ENCODE peak calls at places on chromosomes 11 and 22, in nine cellular contexts. J is SK-N-SH, W is K562, D is endothelial cell of umbilical vein, V is GM23338, Y is Panc1, G is HCT116, C is suprapubic skin, U is stomach. K is an unnamed sample.

GRCh38 chr22:31295413-31295812 is 3.1 kb upstream of the PIK3IP1 start:
- DNase-seq in D (no peak), U (no peak), C (no peak), V (no peak), G (no peak), J (no peak), Y (no peak), W (no peak), K (no peak)

GRCh38 chr22:29266564-29267461 is 968 bp downstream of the RHBDD3 start:
- DNase-seq in V (peak), U (no peak), C (no peak), J (peak), Y (no peak), W (no peak), G (no peak), D (peak), K (no peak)

GRCh38 chr11:120431633-120432032 is 79.9 kb upstream of the GRIK4 start:
- DNase-seq in C (no peak), J (peak), G (peak), V (peak), D (no peak), W (peak), Y (peak), U (no peak), K (no peak)

GRCh38 chr11:87394924-87395323 is 357.2 kb downstream of the TMEM135 start:
- DNase-seq in V (no peak), Y (no peak), U (no peak), J (no peak), D (no peak), G (no peak), W (no peak), C (no peak), K (no peak)

GRCh38 chr22:29719894-29720645 is at the start of gene CABP7:
- DNase-seq in J (peak), W (peak), G (no peak), V (peak), D (no peak), U (no peak), Y (no peak), C (no peak), K (no peak)

GRCh38 chr11:114209904-114210303 is 86.3 kb upstream of the NNMT start:
- DNase-seq in G (no peak), D (no peak), V (no peak), Y (no peak), C (no peak), W (no peak), U (no peak), J (no peak), K (no peak)

GRCh38 chr11:46381046-46381835 is at the start of gene MDK:
- DNase-seq in J (peak), Y (no peak), G (no peak), C (peak), U (peak), D (peak), V (peak), W (peak), K (no peak)

GRCh38 chr11:86931965-86932332 is 23.2 kb downstream of the FZD4 start:
- DNase-seq in U (no peak), C (no peak), G (no peak), Y (no peak), W (peak), D (peak), V (no peak), J (no peak), K (no peak)

GRCh38 chr11:84866922-84867321 is 760.2 kb downstream of the DLG2 start:
- DNase-seq in W (no peak), U (no peak), G (no peak), V (no peak), D (no peak), J (no peak), C (no peak), Y (no peak), K (peak)

GRCh38 chr11:34585304-34585869 is 35.5 kb upstream of the EHF start:
- DNase-seq in Y (no peak), V (no peak), G (no peak), W (no peak), D (no peak), U (no peak), J (no peak), C (no peak), K (no peak)

GRCh38 chr11:66912963-66913362 is 45.2 kb downstream of the PC start:
- DNase-seq in Y (no peak), C (no peak), W (no peak), G (no peak), V (no peak), U (no peak), J (no peak), D (no peak), K (no peak)

GRCh38 chr22:46763051-46763705 is 728 bp downstream of the TBC1D22A start:
- DNase-seq in G (no peak), Y (no peak), D (peak), C (peak), V (peak), W (peak), U (no peak), J (peak), K (no peak)

GRCh38 chr11:107683807-107684206 is 28.0 kb downstream of the SLN start:
- DNase-seq in Y (no peak), G (peak), W (peak), C (no peak), J (peak), V (peak), D (no peak), U (no peak), K (no peak)

GRCh38 chr11:109432105-109432504 is 10.1 kb downstream of the C11orf87 start:
- DNase-seq in G (no peak), V (no peak), W (no peak), C (no peak), U (no peak), Y (no peak), J (no peak), D (no peak), K (no peak)

GRCh38 chr11:2209370-2209801 is 37.8 kb upstream of the TH start:
- DNase-seq in J (peak), C (peak), Y (no peak), W (no peak), V (no peak), D (no peak), U (no peak), G (no peak), K (no peak)

GRCh38 chr11:3159296-3160190 is 5.6 kb downstream of the OSBPL5 start:
- DNase-seq in D (no peak), G (no peak), U (peak), V (no peak), J (no peak), W (no peak), C (peak), Y (no peak), K (peak)

GRCh38 chr11:86218125-86219081 is 26.1 kb upstream of the EED start:
- DNase-seq in W (peak), G (peak), D (peak), C (no peak), J (peak), Y (peak), V (peak), U (peak), K (peak)

GRCh38 chr11:62591448-62592215 is at the start of gene TUT1:
- DNase-seq in G (peak), U (peak), C (peak), Y (peak), D (peak), V (peak), W (peak), J (peak), K (peak)
- TF ChIP-seq CTCF in G (no peak), U (no peak), C (no peak), Y (no peak), D (no peak), V (no peak), W (peak), J (no peak), K (peak)

GRCh38 chr11:123454796-123455195 is 24.7 kb downstream of the GRAMD1B start:
- DNase-seq in D (no peak), C (no peak), G (no peak), U (no peak), Y (no peak), J (no peak), V (no peak), W (no peak), K (no peak)

GRCh38 chr11:123454060-123454651 is 24.1 kb downstream of the GRAMD1B start:
- DNase-seq in U (no peak), J (no peak), V (no peak), C (no peak), Y (no peak), D (peak), W (no peak), G (peak), K (no peak)

GRCh38 chr11:123451183-123451907 is 21.3 kb downstream of the GRAMD1B start:
- DNase-seq in V (no peak), Y (no peak), J (no peak), C (no peak), W (no peak), U (no peak), D (no peak), G (no peak), K (no peak)

GRCh38 chr11:123450593-123450992 is 20.5 kb downstream of the GRAMD1B start:
- DNase-seq in J (no peak), U (no peak), C (no peak), Y (no peak), W (no peak), D (no peak), V (no peak), G (no peak), K (no peak)

GRCh38 chr11:123452799-123453198 is 22.7 kb downstream of the GRAMD1B start:
- DNase-seq in C (no peak), W (no peak), J (no peak), U (no peak), D (no peak), G (no peak), Y (no peak), V (no peak), K (no peak)
- TF ChIP-seq POLR2AphosphoS5 in C (no peak), W (no peak), J (no peak), U (no peak), D (no peak), G (no peak), Y (no peak), V (no peak), K (no peak)

DNA sequence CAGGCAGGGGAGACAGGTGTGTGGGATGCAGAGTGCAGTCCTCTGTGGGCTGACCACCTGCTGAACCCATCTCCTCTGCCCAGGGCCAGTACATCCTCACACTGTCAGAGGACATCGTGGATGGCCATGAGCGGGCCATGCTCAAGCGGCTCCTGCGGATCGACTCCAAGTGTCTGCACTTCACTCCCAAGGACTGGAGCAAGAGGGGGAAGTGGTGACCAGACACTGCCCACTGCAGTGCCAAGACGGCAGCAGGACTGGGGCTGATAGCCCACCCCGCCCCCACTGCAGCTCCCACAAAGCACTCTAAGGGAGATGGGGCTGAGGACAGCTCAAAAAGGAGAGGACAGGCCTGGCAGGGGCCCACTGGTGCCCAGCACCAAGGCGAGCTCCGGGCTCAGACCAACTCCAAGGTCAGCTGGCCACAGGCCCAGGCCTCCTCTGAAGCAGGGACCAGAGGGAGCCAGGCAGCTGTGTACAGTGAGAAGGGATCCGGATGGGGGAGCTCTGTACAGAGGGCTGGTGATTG is 1.6 kb downstream of the RNASEH2C start:
- DNase-seq in G (no peak), Y (no peak), U (peak), J (peak), W (peak), V (no peak), C (peak), D (no peak), K (no peak)
- TF ChIP-seq CTCF in G (no peak), Y (no peak), U (no peak), J (no peak), W (peak), V (no peak), C (no peak), D (no peak), K (no peak)

GRCh38 chr22:39013923-39014722 is at the start of gene APOBEC3C:
- DNase-seq in U (peak), Y (no peak), G (peak), V (peak), C (peak), J (peak), D (peak), W (peak), K (peak)
- TF ChIP-seq POLR2AphosphoS5 in U (no peak), Y (no peak), G (peak), V (no peak), C (no peak), J (peak), D (no peak), W (peak), K (peak)

GRCh38 chr22:41957941-41958556 is 6.1 kb downstream of the SMIM45 start:
- DNase-seq in U (no peak), D (no peak), C (no peak), W (no peak), V (peak), G (no peak), J (no peak), Y (no peak), K (no peak)
- TF ChIP-seq CTCF in U (no peak), D (no peak), C (no peak), W (no peak), V (no peak), G (no peak), J (no peak), Y (no peak), K (no peak)

DNA sequence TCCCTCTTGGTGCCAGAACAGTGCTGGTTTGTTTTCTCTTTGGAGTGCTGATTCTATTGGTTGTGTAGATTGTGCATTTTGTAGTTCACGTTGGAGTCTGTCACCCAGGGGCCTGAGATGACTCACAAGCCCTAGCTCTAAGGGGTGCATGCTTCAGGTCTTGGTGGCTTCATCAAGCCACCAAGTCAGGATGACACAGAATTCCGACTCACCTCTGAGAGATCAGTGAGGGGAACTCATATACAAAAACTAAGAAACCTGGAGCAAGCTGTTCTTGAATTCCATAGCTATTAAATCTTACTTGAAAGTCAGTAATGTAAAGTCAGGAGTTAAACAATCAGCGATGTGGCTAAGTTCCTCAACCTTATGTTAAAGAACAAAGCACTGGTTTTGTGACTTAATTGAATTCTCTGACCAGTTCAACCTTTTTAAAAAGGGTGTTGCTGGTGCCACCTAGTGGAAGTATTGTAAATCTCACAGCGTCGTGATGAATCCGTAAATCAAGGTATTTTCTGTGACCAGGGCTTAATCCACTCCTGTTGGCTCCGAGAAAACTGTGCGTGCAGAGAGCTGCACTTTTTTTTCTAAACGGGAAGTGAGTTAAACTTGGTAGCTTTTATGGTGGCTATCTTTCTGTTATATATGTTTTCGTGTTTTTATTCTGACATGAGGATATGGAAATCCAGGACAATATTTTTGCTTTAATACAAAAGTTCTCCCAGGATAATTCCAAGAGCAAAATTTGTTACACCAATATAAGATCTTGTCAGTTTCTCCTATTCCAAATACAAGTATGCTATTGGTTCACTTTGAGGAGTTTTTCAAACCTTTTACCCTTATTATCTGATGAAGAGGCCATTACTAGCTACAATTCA is 14.6 kb downstream of the MMP13 start:
- DNase-seq in C (no peak), D (peak), V (peak), J (peak), Y (peak), U (peak), W (peak), G (peak), K (peak)
- TF ChIP-seq POLR2AphosphoS5 in C (no peak), D (no peak), V (no peak), J (no peak), Y (no peak), U (no peak), W (no peak), G (no peak), K (no peak)

GRCh38 chr22:36330655-36331305 is 57.0 kb downstream of the MYH9 start:
- DNase-seq in D (peak), G (no peak), U (no peak), V (no peak), Y (no peak), J (no peak), C (no peak), W (no peak), K (peak)

GRCh38 chr22:36331912-36332622 is 55.7 kb downstream of the MYH9 start:
- DNase-seq in G (no peak), W (no peak), C (no peak), V (no peak), Y (no peak), D (peak), U (peak), J (peak), K (peak)

GRCh38 chr22:36332623-36333331 is 55.0 kb downstream of the MYH9 start:
- DNase-seq in J (no peak), U (peak), C (no peak), W (no peak), G (no peak), Y (no peak), V (no peak), D (peak), K (peak)

GRCh38 chr22:36330127-36330526 is 57.6 kb downstream of the MYH9 start:
- DNase-seq in W (no peak), D (no peak), V (no peak), C (no peak), Y (no peak), U (no peak), G (no peak), J (no peak), K (no peak)

GRCh38 chr22:36331306-36331911 is 56.4 kb downstream of the MYH9 start:
- DNase-seq in Y (no peak), G (peak), J (peak), W (peak), V (peak), U (peak), D (peak), C (no peak), K (peak)
- TF ChIP-seq CTCF in Y (no peak), G (no peak), J (peak), W (no peak), V (no peak), U (no peak), D (no peak), C (no peak), K (no peak)

K was measured in prostate gland.